ENCODE peak calls at places on chromosome 11, in seven cellular contexts. K, Y, M, D, X, H and R are unnamed samples.

GRCh38 chr11:92839450-92839849 is 130.0 kb upstream of the MTNR1B start:
- DNase-seq in K (no peak), D (no peak), M (no peak), Y (no peak), X (no peak), H (no peak), R (no peak)

GRCh38 chr11:68998390-68998911 is 14.6 kb downstream of the MRGPRF start:
- DNase-seq in X (no peak), K (no peak), H (peak; percentile 54), D (no peak), Y (peak; percentile 30), M (no peak), R (no peak)

GRCh38 chr11:130478204-130478701 is 29.8 kb downstream of the ADAMTS15 start:
- DNase-seq in M (no peak), H (peak; percentile 95), K (peak; percentile 73), Y (no peak), X (peak; percentile 88), D (peak; percentile 60), R (no peak)

GRCh38 chr11:107549253-107549953 is 16.1 kb downstream of the ALKBH8 start:
- DNase-seq in Y (no peak), K (no peak), M (no peak), X (no peak), H (peak; percentile 65), D (no peak), R (no peak)

GRCh38 chr11:118918686-118919280 is 6.9 kb downstream of the BCL9L start:
- DNase-seq in M (no peak), X (no peak), D (no peak), K (peak; percentile 34), H (peak; percentile 81), Y (no peak), R (no peak)

GRCh38 chr11:35347173-35347878 is 72.0 kb downstream of the SLC1A2 start:
- DNase-seq in X (no peak), Y (no peak), K (no peak), M (no peak), H (no peak), D (no peak), R (no peak)

GRCh38 chr11:11028017-11028692 is 170.3 kb upstream of the ZBED5 start:
- DNase-seq in X (no peak), Y (peak; percentile 78), D (peak; percentile 95), H (peak; percentile 64), K (peak; percentile 55), M (no peak), R (no peak)

GRCh38 chr11:123061403-123062157 is at the start of gene HSPA8:
- DNase-seq in K (peak; percentile 75), H (peak; percentile 74), D (peak; percentile 59), X (peak; percentile 37), M (peak; percentile 48), Y (peak; percentile 85), R (no peak)

GRCh38 chr11:19499999-19500398 is 212.6 kb upstream of the NAV2 start:
- DNase-seq in H (peak; percentile 46), M (no peak), X (no peak), K (no peak), Y (no peak), D (no peak), R (no peak)

GRCh38 chr11:12525466-12526055 is 148.2 kb downstream of the PARVA start:
- DNase-seq in H (no peak), M (no peak), X (no peak), D (no peak), Y (no peak), K (no peak), R (no peak)

GRCh38 chr11:70948416-70948815 is 304.0 kb downstream of the SHANK2 start:
- DNase-seq in Y (no peak), M (no peak), H (no peak), D (no peak), X (no peak), K (no peak), R (no peak)

GRCh38 chr11:70951139-70951804 is 301.1 kb downstream of the SHANK2 start:
- DNase-seq in M (no peak), X (no peak), D (no peak), Y (no peak), K (no peak), H (no peak), R (no peak)

GRCh38 chr11:70952171-70952570 is 300.2 kb downstream of the SHANK2 start:
- DNase-seq in Y (no peak), M (no peak), H (no peak), X (no peak), K (no peak), D (no peak), R (no peak)

GRCh38 chr11:70944636-70945035 is 307.7 kb downstream of the SHANK2 start:
- DNase-seq in H (no peak), K (no peak), Y (no peak), X (no peak), M (no peak), D (no peak), R (no peak)

DNA sequence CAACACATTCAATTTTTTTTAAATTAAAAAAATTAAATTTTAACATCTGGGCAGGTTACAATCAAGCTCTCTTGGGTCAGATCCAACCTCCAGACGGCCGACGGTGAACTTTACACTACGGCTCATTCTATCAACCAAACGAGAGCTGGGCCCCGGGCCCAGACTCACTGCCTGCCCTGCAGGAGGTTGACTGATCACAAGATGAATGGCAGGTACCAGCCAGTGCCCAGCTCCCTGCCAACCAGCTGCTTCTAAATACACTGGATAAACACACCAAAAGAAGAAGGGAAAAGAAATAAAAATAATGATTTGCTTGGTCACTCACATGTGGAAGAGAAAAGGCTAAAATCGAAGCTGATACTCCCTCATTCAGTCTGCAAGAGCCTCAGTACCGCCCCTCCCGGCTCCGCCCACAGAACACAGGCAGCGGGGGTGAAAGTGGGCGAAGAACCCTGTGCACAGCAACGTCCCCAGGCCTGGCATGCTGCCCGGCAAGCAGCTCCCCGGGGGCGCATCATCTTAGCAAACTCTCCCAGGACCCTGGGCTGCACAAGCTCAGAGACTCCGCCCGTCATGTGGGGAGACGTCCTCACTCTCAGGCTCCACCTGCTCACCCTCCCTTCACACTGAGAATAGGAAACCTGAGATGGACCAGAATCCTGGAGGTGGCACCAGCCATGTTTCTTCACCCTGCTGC is 303.4 kb downstream of the SHANK2 start:
- DNase-seq in Y (no peak), K (no peak), D (no peak), H (no peak), X (no peak), M (no peak), R (no peak)
- TF ChIP-seq CTCF in Y (no peak), K (no peak), D (no peak), H (no peak), X (no peak), M (no peak), R (no peak)

DNA sequence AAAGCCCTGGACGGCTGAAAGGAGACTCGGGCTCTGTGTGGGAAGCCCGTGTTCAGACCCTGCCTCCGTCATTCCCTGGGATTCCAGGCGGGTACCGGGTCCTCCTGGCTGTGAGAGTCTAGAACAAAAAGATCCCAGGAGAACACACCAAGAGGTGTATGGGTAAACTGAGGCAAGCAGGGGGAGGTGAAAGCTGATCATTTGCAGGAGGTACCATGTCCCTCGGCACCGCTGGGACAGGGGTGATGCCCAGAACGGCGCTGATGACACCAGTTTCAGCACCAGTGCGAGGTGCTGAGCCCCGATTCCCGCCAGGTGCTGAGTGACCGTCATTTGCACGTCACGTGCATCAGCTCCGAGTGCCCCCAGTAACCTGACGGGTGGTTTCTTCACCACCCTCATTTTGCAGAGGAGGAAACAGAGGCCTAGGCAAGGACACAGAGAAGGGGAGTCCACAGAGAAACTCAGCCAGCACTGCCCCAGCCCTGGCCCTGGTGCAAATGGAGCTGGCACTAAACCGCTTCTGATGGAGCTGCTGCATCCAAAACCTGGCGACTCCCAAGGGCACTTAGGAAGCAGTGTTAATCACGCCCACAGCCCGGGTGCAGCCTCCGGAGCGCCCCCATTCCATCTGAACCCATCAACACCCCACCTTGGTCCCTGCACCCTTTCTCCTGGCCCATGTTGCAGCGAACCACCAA is 16.8 kb downstream of the MACROD1 start:
- DNase-seq in M (no peak), D (no peak), Y (no peak), K (no peak), X (no peak), H (no peak), R (no peak)
- TF ChIP-seq CTCF in M (no peak), D (no peak), Y (peak; percentile 8), K (no peak), X (no peak), H (no peak), R (peak; percentile 55)

DNA sequence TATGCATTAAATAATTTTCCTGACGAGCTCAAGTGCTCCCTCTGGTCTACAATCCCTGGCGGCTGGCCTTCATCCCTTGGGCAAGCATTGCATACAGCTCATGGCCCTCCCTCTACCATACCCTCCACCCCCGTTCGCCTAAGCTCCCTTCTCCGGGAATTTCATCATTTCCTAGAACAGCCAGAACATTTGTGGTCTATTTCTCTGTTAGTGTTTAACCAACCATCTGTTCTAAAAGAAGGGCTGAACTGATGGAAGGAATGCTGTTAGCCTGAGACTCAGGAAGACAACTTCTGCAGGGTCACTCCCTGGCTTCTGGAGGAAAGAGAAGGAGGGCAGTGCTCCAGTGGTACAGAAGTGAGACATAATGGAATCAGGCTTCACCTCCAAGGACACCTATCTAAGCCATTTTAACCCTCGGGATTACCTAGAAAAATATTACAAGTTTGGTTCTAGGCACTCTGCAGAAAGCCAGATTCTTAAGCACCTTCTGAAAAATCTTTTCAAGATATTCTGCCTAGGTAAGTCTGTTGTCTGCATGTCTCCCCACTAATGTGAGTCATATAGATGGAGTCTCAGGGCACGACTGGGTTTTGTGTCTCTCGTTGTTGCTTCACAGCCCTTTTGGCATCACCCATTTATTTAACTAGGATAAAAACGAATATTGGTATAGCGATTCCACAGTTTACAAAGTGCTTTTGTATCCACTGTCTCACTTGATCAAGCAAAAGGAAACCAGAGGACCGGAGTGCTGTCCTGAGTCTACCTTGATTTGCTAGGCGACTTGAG is at the start of gene NNMT:
- DNase-seq in X (peak; percentile 92), H (peak; percentile 99), Y (peak; percentile 63), K (peak; percentile 74), M (no peak), D (peak; percentile 20), R (no peak)
- TF ChIP-seq CTCF in X (no peak), H (peak; percentile 19), Y (no peak), K (no peak), M (no peak), D (no peak), R (peak; percentile 45)

GRCh38 chr11:17563961-17564686 is 17.1 kb downstream of the OTOG start:
- DNase-seq in Y (no peak), X (no peak), H (no peak), K (no peak), D (peak; percentile 37), M (no peak), R (no peak)

GRCh38 chr11:17561466-17562001 is 14.5 kb downstream of the OTOG start:
- DNase-seq in H (no peak), X (no peak), K (no peak), D (peak; percentile 42), M (no peak), Y (no peak), R (no peak)

GRCh38 chr11:17564687-17565042 is 17.6 kb downstream of the OTOG start:
- DNase-seq in X (no peak), D (peak; percentile 75), H (no peak), K (no peak), M (no peak), Y (no peak), R (no peak)

GRCh38 chr11:17561111-17561415 is 14.0 kb downstream of the OTOG start:
- DNase-seq in K (no peak), H (no peak), D (no peak), X (no peak), M (no peak), Y (no peak), R (no peak)

DNA sequence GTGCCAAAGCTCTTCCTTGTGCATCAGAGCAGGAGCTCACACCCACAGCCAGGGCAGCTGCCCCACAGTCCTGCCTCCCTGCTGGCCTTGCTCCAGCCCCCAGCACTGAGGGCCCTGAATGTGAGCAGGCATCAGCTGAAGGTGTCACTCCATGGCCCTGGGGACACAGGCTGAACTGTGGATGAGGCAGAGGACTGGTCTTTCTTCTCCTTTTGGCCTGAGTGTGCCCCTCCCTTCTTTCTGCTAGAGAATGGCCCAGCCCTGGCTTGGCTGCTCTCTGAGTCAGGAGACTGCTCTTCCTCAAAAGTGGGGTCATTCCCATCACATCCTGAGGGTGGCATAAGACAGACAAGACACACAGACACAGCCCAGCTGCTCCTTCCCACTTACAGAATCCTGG is 16.2 kb downstream of the OTOG start:
- DNase-seq in Y (no peak), K (no peak), H (no peak), X (no peak), D (peak; percentile 80), M (no peak), R (no peak)
- TF ChIP-seq CTCF in Y (no peak), K (no peak), H (no peak), X (no peak), D (peak; percentile 64), M (no peak), R (no peak)